ENCODE peak calls at places on chromosomes 12 and 14, in six cellular contexts. V is cortex of kidney, K is frontal cortex, H is midbrain, P is mesendoderm, M is HEK293T. R is an unnamed sample.
A peak's percentile ranks its signal among the peaks of the same experiment; 100 is the strongest.

GRCh38 chr12:79692249-79692619 is 1.5 kb upstream of the PAWR start:
- DNase-seq in V (no peak), K (no peak), H (no peak), P (no peak), M (no peak), R (no peak)

GRCh38 chr12:12282761-12283160 is 15.9 kb upstream of the LRP6 start:
- DNase-seq in V (no peak), K (no peak), H (no peak), P (peak; percentile 44), M (no peak), R (no peak)

GRCh38 chr12:58540480-58541299 is 379.6 kb downstream of the LRIG3 start:
- DNase-seq in V (no peak), K (no peak), H (peak; percentile 76), P (peak; percentile 92), M (peak; percentile 73), R (no peak)

GRCh38 chr12:121364657-121365265 is 12.6 kb upstream of the ANAPC5 start:
- DNase-seq in V (no peak), K (no peak), H (no peak), P (no peak), M (no peak), R (no peak)

GRCh38 chr14:96888593-96888992 is 91.4 kb downstream of the VRK1 start:
- DNase-seq in V (no peak), K (no peak), H (no peak), P (peak; percentile 57), M (peak; percentile 72), R (no peak)

GRCh38 chr14:33754264-33754663 is 196.6 kb downstream of the EGLN3 start:
- DNase-seq in V (no peak), K (no peak), H (no peak), P (peak; percentile 93), M (no peak), R (no peak)

GRCh38 chr12:122423258-122424165 is 1.0 kb upstream of the CLIP1 start:
- DNase-seq in V (no peak), K (no peak), H (peak; percentile 67), P (peak; percentile 78), M (no peak), R (no peak)

GRCh38 chr12:121618659-121619233 is 7.6 kb upstream of the ORAI1 start:
- DNase-seq in V (no peak), K (no peak), H (no peak), P (no peak), M (no peak), R (no peak)

GRCh38 chr14:88225721-88226120 is 97.3 kb downstream of the KCNK10 start:
- DNase-seq in V (no peak), K (no peak), H (no peak), P (no peak), M (no peak), R (no peak)

GRCh38 chr12:95956557-95957145 is 13.5 kb downstream of the AMDHD1 start:
- DNase-seq in V (no peak), K (no peak), H (no peak), P (no peak), M (no peak), R (no peak)

GRCh38 chr12:52032431-52032796 is 18.8 kb upstream of the NR4A1 start:
- DNase-seq in V (no peak), K (no peak), H (peak; percentile 72), P (no peak), M (no peak), R (no peak)

GRCh38 chr12:43293396-43293795 is 258.6 kb downstream of the ADAMTS20 start:
- DNase-seq in V (no peak), K (no peak), H (no peak), P (no peak), M (no peak), R (no peak)

GRCh38 chr12:40988335-40988734 is 199.8 kb upstream of the PDZRN4 start:
- DNase-seq in V (no peak), K (no peak), H (no peak), P (no peak), M (no peak), R (no peak)

GRCh38 chr14:102574840-102575478 is 17.5 kb upstream of the RCOR1 start:
- DNase-seq in V (no peak), K (no peak), H (no peak), P (peak; percentile 94), M (no peak), R (no peak)

GRCh38 chr14:23171251-23171975 is 12.0 kb downstream of the SLC7A8 start:
- DNase-seq in V (no peak), K (no peak), H (no peak), P (no peak), M (no peak), R (no peak)

GRCh38 chr12:47534695-47535094 is 171.1 kb downstream of the RPAP3 start:
- DNase-seq in V (no peak), K (no peak), H (no peak), P (no peak), M (no peak), R (no peak)

R was measured in vagina.